ENCODE peak calls at places on chromosome 14, in seven cellular contexts. One of them, this sample, is unnamed.

GRCh38 chr14:52950898-52951729 is at the start of gene FERMT2:
- DNase-seq in activated T-cell treated with anti-CD3 and anti-CD28 coated beads, Interleukin-2, amount 50 U/mL, for 1 hour: peak
- DNase-seq in astrocyte of the cerebellum: peak
- DNase-seq in prostate gland: peak
- DNase-seq in effector memory CD4-positive, alpha-beta T cell: peak
- DNase-seq in HS-5: no peak
- DNase-seq in NCI-H1436: peak
- DNase-seq in this sample: peak

GRCh38 chr14:32013083-32013482 is 64.0 kb upstream of the ARHGAP5 start:
- DNase-seq in NCI-H1436: no peak
- DNase-seq in HS-5: no peak
- DNase-seq in effector memory CD4-positive, alpha-beta T cell: no peak
- DNase-seq in prostate gland: no peak
- DNase-seq in astrocyte of the cerebellum: no peak
- DNase-seq in activated T-cell treated with anti-CD3 and anti-CD28 coated beads, Interleukin-2, amount 50 U/mL, for 1 hour: no peak
- DNase-seq in this sample: no peak

GRCh38 chr14:56811596-56812363 is 1.5 kb upstream of the OTX2 start:
- DNase-seq in effector memory CD4-positive, alpha-beta T cell: no peak
- DNase-seq in astrocyte of the cerebellum: no peak
- DNase-seq in HS-5: no peak
- DNase-seq in prostate gland: no peak
- DNase-seq in NCI-H1436: no peak
- DNase-seq in activated T-cell treated with anti-CD3 and anti-CD28 coated beads, Interleukin-2, amount 50 U/mL, for 1 hour: no peak
- DNase-seq in this sample: no peak

GRCh38 chr14:65128096-65128495 is 25.8 kb upstream of the MAX start:
- DNase-seq in HS-5: no peak
- DNase-seq in activated T-cell treated with anti-CD3 and anti-CD28 coated beads, Interleukin-2, amount 50 U/mL, for 1 hour: no peak
- DNase-seq in NCI-H1436: no peak
- DNase-seq in astrocyte of the cerebellum: no peak
- DNase-seq in effector memory CD4-positive, alpha-beta T cell: no peak
- DNase-seq in prostate gland: no peak
- DNase-seq in this sample: no peak

GRCh38 chr14:61911534-61911933 is 149.3 kb downstream of the SNAPC1 start:
- DNase-seq in activated T-cell treated with anti-CD3 and anti-CD28 coated beads, Interleukin-2, amount 50 U/mL, for 1 hour: no peak
- DNase-seq in prostate gland: no peak
- DNase-seq in effector memory CD4-positive, alpha-beta T cell: no peak
- DNase-seq in astrocyte of the cerebellum: no peak
- DNase-seq in HS-5: no peak
- DNase-seq in NCI-H1436: peak
- DNase-seq in this sample: no peak

GRCh38 chr14:20657216-20658211 is 16.0 kb upstream of the OR6S1 start:
- DNase-seq in astrocyte of the cerebellum: no peak
- DNase-seq in activated T-cell treated with anti-CD3 and anti-CD28 coated beads, Interleukin-2, amount 50 U/mL, for 1 hour: peak
- DNase-seq in prostate gland: no peak
- DNase-seq in HS-5: no peak
- DNase-seq in NCI-H1436: no peak
- DNase-seq in effector memory CD4-positive, alpha-beta T cell: no peak
- DNase-seq in this sample: peak

GRCh38 chr14:69046468-69046867 is 67.4 kb upstream of the ACTN1 start:
- DNase-seq in HS-5: no peak
- DNase-seq in prostate gland: no peak
- DNase-seq in astrocyte of the cerebellum: no peak
- DNase-seq in effector memory CD4-positive, alpha-beta T cell: no peak
- DNase-seq in NCI-H1436: no peak
- DNase-seq in activated T-cell treated with anti-CD3 and anti-CD28 coated beads, Interleukin-2, amount 50 U/mL, for 1 hour: no peak
- DNase-seq in this sample: no peak

GRCh38 chr14:96806836-96807235 is 9.7 kb downstream of the VRK1 start:
- DNase-seq in NCI-H1436: no peak
- DNase-seq in effector memory CD4-positive, alpha-beta T cell: no peak
- DNase-seq in activated T-cell treated with anti-CD3 and anti-CD28 coated beads, Interleukin-2, amount 50 U/mL, for 1 hour: no peak
- DNase-seq in astrocyte of the cerebellum: no peak
- DNase-seq in prostate gland: no peak
- DNase-seq in HS-5: no peak
- DNase-seq in this sample: no peak

GRCh38 chr14:93859957-93860356 is 67.2 kb upstream of the FAM181A start:
- DNase-seq in activated T-cell treated with anti-CD3 and anti-CD28 coated beads, Interleukin-2, amount 50 U/mL, for 1 hour: no peak
- DNase-seq in astrocyte of the cerebellum: no peak
- DNase-seq in NCI-H1436: no peak
- DNase-seq in HS-5: no peak
- DNase-seq in effector memory CD4-positive, alpha-beta T cell: no peak
- DNase-seq in prostate gland: peak
- DNase-seq in this sample: no peak

GRCh38 chr14:53153702-53154112 is 584 bp upstream of the DDHD1 start:
- DNase-seq in astrocyte of the cerebellum: no peak
- DNase-seq in effector memory CD4-positive, alpha-beta T cell: no peak
- DNase-seq in HS-5: no peak
- DNase-seq in NCI-H1436: no peak
- DNase-seq in prostate gland: no peak
- DNase-seq in activated T-cell treated with anti-CD3 and anti-CD28 coated beads, Interleukin-2, amount 50 U/mL, for 1 hour: no peak
- DNase-seq in this sample: no peak

GRCh38 chr14:80213602-80214001 is 2.3 kb upstream of the DIO2 start:
- DNase-seq in astrocyte of the cerebellum: no peak
- DNase-seq in activated T-cell treated with anti-CD3 and anti-CD28 coated beads, Interleukin-2, amount 50 U/mL, for 1 hour: no peak
- DNase-seq in effector memory CD4-positive, alpha-beta T cell: no peak
- DNase-seq in NCI-H1436: no peak
- DNase-seq in prostate gland: no peak
- DNase-seq in HS-5: peak
- DNase-seq in this sample: peak

GRCh38 chr14:65329911-65330310 is 82.6 kb upstream of the FUT8 start:
- DNase-seq in NCI-H1436: no peak
- DNase-seq in prostate gland: no peak
- DNase-seq in effector memory CD4-positive, alpha-beta T cell: no peak
- DNase-seq in activated T-cell treated with anti-CD3 and anti-CD28 coated beads, Interleukin-2, amount 50 U/mL, for 1 hour: no peak
- DNase-seq in astrocyte of the cerebellum: no peak
- DNase-seq in HS-5: no peak
- DNase-seq in this sample: no peak

GRCh38 chr14:32933623-32933942 is 5.1 kb upstream of the NPAS3 start:
- DNase-seq in astrocyte of the cerebellum: peak
- DNase-seq in prostate gland: no peak
- DNase-seq in activated T-cell treated with anti-CD3 and anti-CD28 coated beads, Interleukin-2, amount 50 U/mL, for 1 hour: no peak
- DNase-seq in NCI-H1436: no peak
- DNase-seq in HS-5: no peak
- DNase-seq in effector memory CD4-positive, alpha-beta T cell: no peak
- DNase-seq in this sample: no peak

GRCh38 chr14:74841230-74842207 is 34.4 kb downstream of the PROX2 start:
- DNase-seq in effector memory CD4-positive, alpha-beta T cell: no peak
- DNase-seq in astrocyte of the cerebellum: no peak
- DNase-seq in NCI-H1436: no peak
- DNase-seq in prostate gland: no peak
- DNase-seq in activated T-cell treated with anti-CD3 and anti-CD28 coated beads, Interleukin-2, amount 50 U/mL, for 1 hour: no peak
- DNase-seq in HS-5: no peak
- DNase-seq in this sample: no peak

GRCh38 chr14:23432102-23432925 is 3.1 kb downstream of the MYH7 start:
- DNase-seq in activated T-cell treated with anti-CD3 and anti-CD28 coated beads, Interleukin-2, amount 50 U/mL, for 1 hour: no peak
- DNase-seq in HS-5: no peak
- DNase-seq in astrocyte of the cerebellum: no peak
- DNase-seq in NCI-H1436: no peak
- DNase-seq in effector memory CD4-positive, alpha-beta T cell: no peak
- DNase-seq in prostate gland: no peak
- DNase-seq in this sample: no peak

GRCh38 chr14:89445252-89445973 is 28.4 kb upstream of the FOXN3 start:
- DNase-seq in HS-5: no peak
- DNase-seq in astrocyte of the cerebellum: no peak
- DNase-seq in effector memory CD4-positive, alpha-beta T cell: no peak
- DNase-seq in NCI-H1436: no peak
- DNase-seq in activated T-cell treated with anti-CD3 and anti-CD28 coated beads, Interleukin-2, amount 50 U/mL, for 1 hour: no peak
- DNase-seq in prostate gland: no peak
- DNase-seq in this sample: no peak

GRCh38 chr14:93941293-93941910 is 14.3 kb downstream of the FAM181A start:
- DNase-seq in HS-5: peak
- DNase-seq in effector memory CD4-positive, alpha-beta T cell: no peak
- DNase-seq in astrocyte of the cerebellum: peak
- DNase-seq in activated T-cell treated with anti-CD3 and anti-CD28 coated beads, Interleukin-2, amount 50 U/mL, for 1 hour: no peak
- DNase-seq in prostate gland: no peak
- DNase-seq in NCI-H1436: no peak
- DNase-seq in this sample: no peak

GRCh38 chr14:30607156-30607780 is 14.9 kb upstream of the SCFD1 start:
- DNase-seq in NCI-H1436: no peak
- DNase-seq in prostate gland: no peak
- DNase-seq in effector memory CD4-positive, alpha-beta T cell: no peak
- DNase-seq in astrocyte of the cerebellum: peak
- DNase-seq in activated T-cell treated with anti-CD3 and anti-CD28 coated beads, Interleukin-2, amount 50 U/mL, for 1 hour: no peak
- DNase-seq in HS-5: no peak
- DNase-seq in this sample: no peak

GRCh38 chr14:103727313-103728000 is 11.8 kb downstream of the ZFYVE21 start:
- DNase-seq in astrocyte of the cerebellum: no peak
- DNase-seq in prostate gland: peak
- DNase-seq in effector memory CD4-positive, alpha-beta T cell: no peak
- DNase-seq in activated T-cell treated with anti-CD3 and anti-CD28 coated beads, Interleukin-2, amount 50 U/mL, for 1 hour: no peak
- DNase-seq in HS-5: no peak
- DNase-seq in NCI-H1436: no peak
- DNase-seq in this sample: no peak

GRCh38 chr14:89684139-89684538 is 267.1 kb upstream of the FOXN3 start:
- DNase-seq in HS-5: no peak
- DNase-seq in astrocyte of the cerebellum: no peak
- DNase-seq in effector memory CD4-positive, alpha-beta T cell: no peak
- DNase-seq in prostate gland: no peak
- DNase-seq in NCI-H1436: no peak
- DNase-seq in activated T-cell treated with anti-CD3 and anti-CD28 coated beads, Interleukin-2, amount 50 U/mL, for 1 hour: no peak
- DNase-seq in this sample: no peak

GRCh38 chr14:80930836-80931389 is 10.6 kb downstream of the CEP128 start:
- DNase-seq in astrocyte of the cerebellum: peak
- DNase-seq in NCI-H1436: no peak
- DNase-seq in activated T-cell treated with anti-CD3 and anti-CD28 coated beads, Interleukin-2, amount 50 U/mL, for 1 hour: peak
- DNase-seq in effector memory CD4-positive, alpha-beta T cell: no peak
- DNase-seq in prostate gland: no peak
- DNase-seq in HS-5: peak
- DNase-seq in this sample: no peak

GRCh38 chr14:78405071-78405856 is 235.1 kb downstream of the NRXN3 start:
- DNase-seq in prostate gland: no peak
- DNase-seq in astrocyte of the cerebellum: no peak
- DNase-seq in HS-5: no peak
- DNase-seq in effector memory CD4-positive, alpha-beta T cell: no peak
- DNase-seq in activated T-cell treated with anti-CD3 and anti-CD28 coated beads, Interleukin-2, amount 50 U/mL, for 1 hour: no peak
- DNase-seq in NCI-H1436: no peak
- DNase-seq in this sample: no peak

GRCh38 chr14:105582639-105583038 is 56.3 kb downstream of the TMEM121 start:
- DNase-seq in HS-5: no peak
- DNase-seq in prostate gland: no peak
- DNase-seq in NCI-H1436: no peak
- DNase-seq in activated T-cell treated with anti-CD3 and anti-CD28 coated beads, Interleukin-2, amount 50 U/mL, for 1 hour: no peak
- DNase-seq in effector memory CD4-positive, alpha-beta T cell: no peak
- DNase-seq in astrocyte of the cerebellum: no peak
- DNase-seq in this sample: no peak

GRCh38 chr14:61417141-61417540 is 95.8 kb downstream of the PRKCH start:
- DNase-seq in activated T-cell treated with anti-CD3 and anti-CD28 coated beads, Interleukin-2, amount 50 U/mL, for 1 hour: no peak
- DNase-seq in NCI-H1436: no peak
- DNase-seq in astrocyte of the cerebellum: no peak
- DNase-seq in effector memory CD4-positive, alpha-beta T cell: no peak
- DNase-seq in prostate gland: no peak
- DNase-seq in HS-5: no peak
- DNase-seq in this sample: no peak

GRCh38 chr14:103510311-103511021 is 12.2 kb downstream of the CKB start:
- DNase-seq in effector memory CD4-positive, alpha-beta T cell: no peak
- DNase-seq in HS-5: no peak
- DNase-seq in NCI-H1436: no peak
- DNase-seq in prostate gland: no peak
- DNase-seq in astrocyte of the cerebellum: no peak
- DNase-seq in activated T-cell treated with anti-CD3 and anti-CD28 coated beads, Interleukin-2, amount 50 U/mL, for 1 hour: no peak
- DNase-seq in this sample: no peak